ENCODE peak calls at places on chromosomes 3 and 15, in five cellular contexts. V is H9; U is activated naive CD4-positive, alpha-beta T cell treated with anti-CD3 and anti-CD28 coated beads for 36 hours; I is cardiac fibroblast; D is iris pigment epithelial cell. P is an unnamed sample.
A peak's percentile ranks its signal among the peaks of the same experiment; 100 is the strongest.

GRCh38 chr3:184884359-184885017 is 72.5 kb downstream of the VPS8 start:
- DNase-seq in V (no peak), U (no peak), I (no peak), D (no peak), P (no peak)

GRCh38 chr3:175065492-175065891 is 206.4 kb downstream of the NAALADL2 start:
- DNase-seq in V (no peak), U (no peak), I (no peak), D (peak; percentile 19), P (no peak)

GRCh38 chr15:31160740-31161495 is 59.4 kb upstream of the TRPM1 start:
- DNase-seq in V (no peak), U (no peak), I (no peak), D (no peak), P (no peak)

GRCh38 chr3:64880926-64881325 is 193.1 kb upstream of the ADAMTS9 start:
- DNase-seq in V (no peak), U (no peak), I (no peak), D (no peak), P (no peak)

GRCh38 chr15:38378162-38378560 is 75.8 kb upstream of the FAM98B start:
- DNase-seq in V (no peak), U (no peak), I (peak; percentile 61), D (peak; percentile 43), P (no peak)

GRCh38 chr3:158909870-158910269 is 108.0 kb downstream of the MFSD1 start:
- DNase-seq in V (no peak), U (no peak), I (peak; percentile 16), D (peak; percentile 59), P (no peak)

GRCh38 chr15:69979783-69980182 is 117.9 kb downstream of the TLE3 start:
- DNase-seq in V (no peak), U (no peak), I (no peak), D (no peak), P (no peak)

GRCh38 chr15:101115887-101116680 is 135.8 kb downstream of the CHSY1 start:
- DNase-seq in V (peak; percentile 28), U (no peak), I (no peak), D (peak; percentile 34), P (peak; percentile 47)

GRCh38 chr3:99776516-99777209 is 41.0 kb upstream of the CMSS1 start:
- DNase-seq in V (no peak), U (no peak), I (no peak), D (peak; percentile 53), P (no peak)

GRCh38 chr15:70055601-70056051 is 42.1 kb downstream of the TLE3 start:
- DNase-seq in V (no peak), U (no peak), I (no peak), D (no peak), P (no peak)

GRCh38 chr3:47018269-47018611 is 38.8 kb downstream of the NBEAL2 start:
- DNase-seq in V (no peak), U (no peak), I (no peak), D (no peak), P (no peak)

P was measured in ecto neural progenitor cell.